ENCODE peak calls at places on chromosomes 13 and 19, in nine cellular contexts. D is naive thymus-derived CD8-positive, alpha-beta T cell; F is LHCN-M2; P is progenitor cell of endocrine pancreas; T is activated gamma-delta T cell treated with anti-CD3 and anti-CD28 coated beads, Interleukin-2, amount 50 U/mL, for 16 hours; C is NCI-H146; Q is sigmoid colon; M is GM12892; G is uterus. H is an unnamed sample.

GRCh38 chr13:93776936-93777335 is 550.3 kb downstream of the GPC6 start:
- DNase-seq in F (peak; percentile 37), G (no peak), C (no peak), P (no peak), T (no peak), Q (no peak), M (no peak), D (no peak), H (peak; percentile 5)

GRCh38 chr13:32136061-32136460 is 104.5 kb downstream of the FRY start:
- DNase-seq in P (no peak), F (no peak), D (no peak), T (no peak), M (no peak), Q (no peak), C (peak; percentile 5), G (no peak), H (peak; percentile 62)

GRCh38 chr19:50414850-50415660 is 3.7 kb upstream of the SPIB start:
- DNase-seq in P (peak; percentile 88), F (peak; percentile 14), G (peak; percentile 58), Q (peak; percentile 86), D (peak; percentile 69), T (peak; percentile 49), M (peak; percentile 93), C (peak; percentile 50), H (no peak)

GRCh38 chr13:23622991-23623390 is 52.8 kb downstream of the TNFRSF19 start:
- DNase-seq in C (no peak), M (no peak), G (no peak), P (no peak), Q (no peak), D (no peak), F (no peak), T (no peak), H (no peak)

GRCh38 chr13:43953370-43953769 is 73.7 kb downstream of the LACC1 start:
- DNase-seq in C (no peak), G (no peak), P (no peak), Q (no peak), T (no peak), D (no peak), F (no peak), M (no peak), H (peak; percentile 25)

GRCh38 chr19:46513461-46514236 is 18.0 kb upstream of the PNMA8B start:
- DNase-seq in D (no peak), P (peak; percentile 85), M (peak; percentile 72), Q (peak; percentile 88), G (peak; percentile 73), C (peak; percentile 53), F (peak; percentile 62), T (peak; percentile 77), H (peak; percentile 59)

GRCh38 chr19:532578-533484 is 1.3 kb downstream of the CDC34 start:
- DNase-seq in P (no peak), F (peak; percentile 85), G (peak; percentile 76), T (no peak), M (no peak), C (peak; percentile 28), D (peak; percentile 27), Q (peak; percentile 94), H (peak; percentile 77)

GRCh38 chr19:5214371-5214770 is 126.2 kb downstream of the PTPRS start:
- DNase-seq in M (no peak), T (no peak), D (no peak), P (no peak), Q (no peak), G (no peak), C (no peak), F (no peak), H (no peak)

GRCh38 chr19:18762125-18763023 is 28.7 kb downstream of the COMP start:
- DNase-seq in T (no peak), P (no peak), C (no peak), M (no peak), Q (peak; percentile 87), G (peak; percentile 68), F (no peak), D (no peak), H (peak; percentile 87)

GRCh38 chr13:85283408-85283807 is 515.8 kb downstream of the SLITRK6 start:
- DNase-seq in P (no peak), F (no peak), D (no peak), G (no peak), C (peak; percentile 17), M (no peak), Q (no peak), T (no peak), H (no peak)

GRCh38 chr19:32203161-32203560 is 142.2 kb upstream of the ZNF507 start:
- DNase-seq in D (no peak), G (no peak), F (no peak), P (no peak), C (no peak), Q (no peak), M (no peak), T (no peak), H (no peak)

GRCh38 chr19:4730740-4731171 is 7.1 kb upstream of the DPP9 start:
- DNase-seq in P (peak; percentile 32), G (no peak), F (no peak), T (peak; percentile 51), M (no peak), Q (no peak), C (no peak), D (peak; percentile 60), H (peak; percentile 26)

GRCh38 chr13:111437856-111438547 is 117.6 kb downstream of the TEX29 start:
- DNase-seq in M (no peak), C (no peak), G (no peak), D (no peak), F (no peak), T (no peak), P (no peak), Q (no peak), H (no peak)

GRCh38 chr13:52344108-52344507 is 61.9 kb downstream of the THSD1 start:
- DNase-seq in G (no peak), P (no peak), Q (no peak), M (no peak), C (no peak), D (no peak), T (no peak), F (peak; percentile 88), H (no peak)

GRCh38 chr19:1027020-1027952 is 878 bp downstream of the CNN2 start:
- DNase-seq in C (no peak), F (peak; percentile 48), T (no peak), D (no peak), P (no peak), G (no peak), M (no peak), Q (no peak), H (peak; percentile 65)

GRCh38 chr19:7200739-7201138 is 93.5 kb downstream of the INSR start:
- DNase-seq in Q (no peak), P (no peak), C (no peak), D (no peak), G (no peak), M (no peak), T (no peak), F (no peak), H (no peak)

GRCh38 chr19:7596191-7596937 is 701 bp downstream of the CAMSAP3 start:
- DNase-seq in M (no peak), G (no peak), T (no peak), Q (no peak), P (no peak), D (peak; percentile 11), C (peak; percentile 5), F (no peak), H (no peak)

GRCh38 chr19:58262922-58263296 is 15.8 kb upstream of the ZNF8 start:
- DNase-seq in G (no peak), D (no peak), Q (no peak), F (peak; percentile 6), C (no peak), M (no peak), T (no peak), P (no peak), H (no peak)

GRCh38 chr13:112748947-112749346 is 59.1 kb downstream of the ATP11A start:
- DNase-seq in P (no peak), Q (peak; percentile 82), T (no peak), M (no peak), F (no peak), D (no peak), G (peak; percentile 61), C (no peak), H (no peak)

GRCh38 chr13:103039183-103039582 is 27.0 kb downstream of the SLC10A2 start:
- DNase-seq in T (no peak), D (no peak), Q (no peak), C (no peak), G (no peak), P (no peak), M (no peak), F (no peak), H (no peak)

GRCh38 chr13:97223711-97224461 is 1.8 kb downstream of the MBNL2 start:
- DNase-seq in M (no peak), F (peak; percentile 84), C (peak; percentile 44), Q (peak; percentile 88), G (peak; percentile 80), T (no peak), P (no peak), D (no peak), H (peak; percentile 94)

GRCh38 chr13:24858953-24859352 is 95.0 kb downstream of the RNF17 start:
- DNase-seq in F (no peak), T (no peak), Q (no peak), D (no peak), P (no peak), G (no peak), M (no peak), C (no peak), H (no peak)

H was measured in M059J.